ENCODE peak calls at places on chromosomes 6 and 20, in eight cellular contexts. L is iPS DF 6.9, Y is IMR-90, P is GM06990, U is cardiac muscle cell, T is colonic mucosa, M is hepatocyte, R is pancreas. V is an unnamed sample.

GRCh38 chr6:34891296-34891695 is 2.2 kb downstream of the ANKS1A start:
- DNase-seq in L (no peak), Y (no peak), P (no peak), U (no peak), R (no peak), T (no peak), M (no peak), V (no peak)

GRCh38 chr20:56911946-56912345 is 282.8 kb downstream of the TFAP2C start:
- DNase-seq in L (no peak), M (no peak), T (no peak), Y (no peak), P (no peak), U (no peak), R (no peak), V (no peak)

GRCh38 chr6:161249327-161249726 is 24.5 kb downstream of the AGPAT4 start:
- DNase-seq in T (no peak), L (no peak), Y (no peak), P (no peak), U (no peak), R (no peak), M (no peak), V (no peak)

GRCh38 chr6:4299476-4299875 is 164.1 kb upstream of the ECI2 start:
- DNase-seq in M (no peak), R (no peak), L (no peak), T (no peak), P (no peak), U (no peak), Y (no peak), V (peak; percentile 70)

GRCh38 chr6:135728589-135728988 is 122.9 kb upstream of the PDE7B start:
- DNase-seq in Y (no peak), U (no peak), L (no peak), T (no peak), M (no peak), R (no peak), P (no peak), V (no peak)

GRCh38 chr6:117890172-117890571 is 16.9 kb upstream of the SLC35F1 start:
- DNase-seq in M (no peak), P (no peak), Y (no peak), L (no peak), R (no peak), U (no peak), T (no peak), V (no peak)

GRCh38 chr6:14622135-14622534 is 504.6 kb downstream of the CD83 start:
- DNase-seq in L (no peak), R (no peak), P (no peak), U (no peak), M (peak; percentile 25), Y (no peak), T (peak; percentile 41), V (no peak)

GRCh38 chr6:65170273-65170672 is 536.8 kb downstream of the EYS start:
- DNase-seq in M (no peak), P (no peak), U (no peak), R (no peak), T (no peak), L (no peak), Y (peak; percentile 18), V (no peak)

GRCh38 chr6:21278078-21278790 is 315.3 kb upstream of the SOX4 start:
- DNase-seq in T (no peak), P (no peak), Y (no peak), M (peak; percentile 50), U (no peak), R (no peak), L (no peak), V (no peak)

GRCh38 chr6:169722362-169723199 is 1.7 kb downstream of the PHF10 start:
- DNase-seq in M (peak; percentile 69), P (peak; percentile 57), L (no peak), Y (peak; percentile 88), T (peak; percentile 51), U (peak; percentile 56), R (peak; percentile 42), V (peak; percentile 39)

GRCh38 chr6:166308769-166309589 is 787 bp upstream of the PRR18 start:
- DNase-seq in L (no peak), T (no peak), U (no peak), Y (no peak), M (no peak), R (no peak), P (no peak), V (no peak)

GRCh38 chr6:116314878-116315277 is 35.1 kb upstream of the TSPYL1 start:
- DNase-seq in L (no peak), M (no peak), U (no peak), T (no peak), Y (no peak), P (no peak), R (no peak), V (no peak)

GRCh38 chr20:32528291-32528891 is 56.7 kb downstream of the NOL4L start:
- DNase-seq in L (no peak), M (no peak), T (no peak), R (peak; percentile 74), U (peak; percentile 78), P (no peak), Y (no peak), V (no peak)

GRCh38 chr6:39416026-39416425 is 93.5 kb upstream of the KCNK16 start:
- DNase-seq in P (no peak), L (no peak), Y (no peak), T (no peak), M (no peak), U (no peak), R (no peak), V (no peak)

GRCh38 chr20:3753098-3753497 is 14.5 kb downstream of the ADISSP start:
- DNase-seq in P (no peak), R (no peak), L (no peak), U (peak; percentile 68), T (peak; percentile 72), Y (peak; percentile 73), M (peak; percentile 73), V (peak; percentile 87)

GRCh38 chr6:124073820-124074587 is 270.3 kb downstream of the NKAIN2 start:
- DNase-seq in T (no peak), U (no peak), R (no peak), L (no peak), M (no peak), Y (no peak), P (no peak), V (no peak)

DNA sequence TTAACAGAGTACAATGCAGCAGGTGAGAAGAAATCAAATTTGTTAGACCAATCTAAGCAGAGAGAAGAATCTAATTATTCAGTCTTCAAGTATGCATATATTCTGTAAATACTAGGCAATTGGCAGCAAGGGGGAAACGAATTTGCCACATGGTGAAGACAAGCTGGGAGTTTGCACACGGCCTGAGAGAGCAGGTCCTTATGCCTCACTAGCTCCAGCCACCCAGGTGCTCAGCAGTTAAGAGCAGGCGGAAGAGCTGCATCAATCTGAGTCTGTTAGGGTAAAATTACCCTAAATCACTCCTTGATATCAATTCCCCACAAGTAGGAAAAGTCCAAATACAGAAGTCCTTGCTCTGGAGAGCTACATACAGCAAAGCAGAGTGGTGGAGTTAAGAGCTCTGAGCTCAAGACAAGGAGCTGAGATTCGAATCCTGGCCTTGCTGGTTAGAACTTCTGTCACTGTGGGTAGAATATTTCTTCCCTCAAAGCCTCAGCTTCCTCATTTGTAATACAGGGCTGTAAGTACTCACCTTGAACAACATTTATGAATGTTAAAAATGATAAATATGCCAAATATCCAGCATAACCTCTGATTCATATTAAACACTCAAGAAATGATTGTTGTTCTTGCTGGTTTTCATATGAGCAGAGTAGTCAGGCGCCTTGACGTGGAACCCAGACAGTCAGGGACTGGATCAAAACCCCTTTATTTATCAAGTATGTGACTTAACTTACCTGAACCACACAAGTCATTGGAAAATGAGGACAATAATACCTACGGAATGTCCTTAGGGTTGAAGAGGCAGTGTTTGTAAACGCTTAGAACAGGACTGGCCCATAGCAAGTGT is 444.2 kb downstream of the CDH26 start:
- DNase-seq in M (no peak), L (no peak), Y (no peak), U (no peak), P (peak; percentile 15), T (no peak), R (no peak), V (no peak)
- H3K36me3 ChIP-seq in M (no peaks in the 10 kb centered on the region), L (no peaks in the 10 kb centered on the region), Y (no peaks in the 10 kb centered on the region), U (no peaks in the 10 kb centered on the region), P (no peaks in the 10 kb centered on the region), T (no peaks in the 10 kb centered on the region), R (no peaks in the 10 kb centered on the region), V (no peaks in the 10 kb centered on the region)

GRCh38 chr6:152298055-152298647 is 339.0 kb downstream of the SYNE1 start:
- DNase-seq in T (no peak), P (no peak), U (no peak), R (no peak), Y (no peak), L (no peak), M (no peak), V (no peak)
- H3K36me3 ChIP-seq in T (no peaks in the 10 kb centered on the region), P (peaks cover 2% of the 10 kb centered on the region), U (peaks cover 18% of the 10 kb centered on the region), R (no peaks in the 10 kb centered on the region), Y (peaks cover 11% of the 10 kb centered on the region), L (no peaks in the 10 kb centered on the region), M (no peaks in the 10 kb centered on the region), V (no peaks in the 10 kb centered on the region)

GRCh38 chr20:58421497-58421850 is 32.4 kb downstream of the VAPB start:
- DNase-seq in T (no peak), Y (no peak), M (no peak), L (no peak), U (no peak), P (no peak), R (no peak), V (no peak)

GRCh38 chr20:58418949-58419748 is 30.1 kb downstream of the VAPB start:
- DNase-seq in M (no peak), T (no peak), Y (no peak), R (no peak), P (no peak), U (no peak), L (no peak), V (no peak)

GRCh38 chr20:58417418-58417817 is 28.4 kb downstream of the VAPB start:
- DNase-seq in L (no peak), R (no peak), T (no peak), U (no peak), M (no peak), Y (no peak), P (no peak), V (no peak)

GRCh38 chr20:58424218-58424617 is 35.2 kb downstream of the VAPB start:
- DNase-seq in M (no peak), P (no peak), T (no peak), Y (no peak), R (no peak), L (no peak), U (no peak), V (no peak)

DNA sequence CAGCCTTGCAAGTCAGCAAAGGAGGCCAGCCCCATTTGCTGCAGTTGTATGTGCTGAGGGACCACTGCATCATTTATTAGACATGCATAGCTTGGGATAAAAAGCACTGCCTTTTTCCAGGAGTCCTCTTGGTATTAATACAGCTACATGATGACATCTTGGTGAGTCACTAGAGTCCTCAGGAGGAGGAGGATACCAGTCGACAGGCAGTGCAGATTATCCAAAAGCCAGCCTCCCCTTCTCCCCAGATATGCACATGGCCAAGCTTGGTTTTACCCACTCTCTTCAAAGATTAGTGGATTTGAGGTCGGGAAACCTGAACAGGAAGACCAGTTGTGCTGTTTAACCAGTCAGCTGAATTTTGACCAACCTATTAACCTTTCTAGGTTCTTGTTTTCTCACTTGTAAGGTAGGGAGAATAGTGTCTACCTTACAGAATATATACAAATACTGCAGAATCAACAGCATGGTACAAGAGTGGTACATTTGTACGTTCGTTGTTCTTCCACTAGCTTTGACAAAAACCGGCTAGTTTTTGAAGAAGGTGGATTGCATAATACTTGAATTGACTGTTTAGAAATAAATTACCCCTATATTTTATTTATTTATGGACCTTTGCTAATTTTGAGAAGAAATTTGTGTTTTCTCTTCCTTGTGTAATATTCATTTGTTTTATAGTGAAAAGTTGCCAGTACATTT is 31.9 kb downstream of the VAPB start:
- DNase-seq in U (no peak), T (no peak), L (no peak), M (no peak), R (no peak), P (no peak), Y (peak; percentile 86), V (no peak)
- H3K36me3 ChIP-seq in U (no peaks in the 10 kb centered on the region), T (no peaks in the 10 kb centered on the region), L (peaks cover 2% of the 10 kb centered on the region), M (no peaks in the 10 kb centered on the region), R (no peaks in the 10 kb centered on the region), P (peaks cover 4% of the 10 kb centered on the region), Y (peaks cover 11% of the 10 kb centered on the region), V (peaks cover 32% of the 10 kb centered on the region)

GRCh38 chr6:83221302-83221701 is 28.1 kb downstream of the RWDD2A start:
- DNase-seq in M (no peak), Y (peak; percentile 64), U (no peak), T (no peak), L (no peak), R (no peak), P (no peak), V (no peak)
- H3K36me3 ChIP-seq in M (no peaks in the 10 kb centered on the region), Y (no peaks in the 10 kb centered on the region), U (no peaks in the 10 kb centered on the region), T (no peaks in the 10 kb centered on the region), L (no peaks in the 10 kb centered on the region), R (no peaks in the 10 kb centered on the region), P (no peaks in the 10 kb centered on the region), V (no peaks in the 10 kb centered on the region)

V was measured in Peyer's patch.